ENCODE peak calls at places on chromosomes 11 and 22, in five cellular contexts. A, O, Z, C and V are unnamed samples.

GRCh38 chr11:64369440-64370135 is 10.6 kb downstream of the RPS6KA4 start:
- DNase-seq in O (no peak), A (no peak), Z (no peak), C (no peak), V (no peak)

GRCh38 chr11:35030716-35031213 is 108.2 kb upstream of the CD44 start:
- DNase-seq in C (no peak), A (no peak), O (no peak), Z (peak; percentile 72), V (no peak)

GRCh38 chr22:43537019-43537585 is 125.3 kb downstream of the MPPED1 start:
- DNase-seq in C (peak; percentile 48), Z (no peak), O (no peak), A (no peak), V (no peak)

GRCh38 chr22:43128116-43128515 is 15.1 kb downstream of the MCAT start:
- DNase-seq in C (no peak), A (no peak), O (no peak), Z (no peak), V (no peak)

GRCh38 chr22:44824271-44824670 is 71.9 kb downstream of the ARHGAP8 start:
- DNase-seq in O (no peak), C (no peak), Z (no peak), A (no peak), V (no peak)

GRCh38 chr11:91261513-91261912 is 963.1 kb upstream of the FAT3 start:
- DNase-seq in O (no peak), Z (no peak), C (no peak), A (no peak), V (no peak)

GRCh38 chr11:76835928-76836612 is 24.6 kb upstream of the ACER3 start:
- DNase-seq in Z (no peak), O (no peak), C (no peak), A (no peak), V (no peak)

GRCh38 chr11:64384981-64385952 is 26.3 kb downstream of the RPS6KA4 start:
- DNase-seq in O (no peak), Z (no peak), C (peak; percentile 34), A (no peak), V (no peak)

GRCh38 chr11:46117842-46118241 is 3.4 kb downstream of the PHF21A start:
- DNase-seq in C (no peak), O (no peak), A (no peak), Z (no peak), V (no peak)

GRCh38 chr11:126158054-126158791 is 53.2 kb downstream of the RPUSD4 start:
- DNase-seq in C (no peak), A (no peak), Z (no peak), O (no peak), V (no peak)

GRCh38 chr11:12182650-12183511 is 72.5 kb downstream of the MICAL2 start:
- DNase-seq in A (no peak), C (no peak), Z (peak; percentile 84), O (no peak), V (no peak)

GRCh38 chr11:44046202-44046601 is 1.6 kb upstream of the ACCSL start:
- DNase-seq in A (no peak), Z (no peak), O (no peak), C (no peak), V (no peak)

GRCh38 chr22:23285734-23286133 is 105.4 kb downstream of the BCR start:
- DNase-seq in A (no peak), O (no peak), C (no peak), Z (no peak), V (no peak)

GRCh38 chr22:50102946-50103345 is 13.1 kb downstream of the MOV10L1 start:
- DNase-seq in O (no peak), Z (no peak), A (no peak), C (no peak), V (no peak)

GRCh38 chr11:61768376-61769076 is 16.1 kb downstream of the MYRF start:
- DNase-seq in A (no peak), O (no peak), C (no peak), Z (no peak), V (no peak)

GRCh38 chr22:40387758-40388157 is 17.4 kb downstream of the SGSM3 start:
- DNase-seq in C (no peak), O (no peak), Z (no peak), A (no peak), V (no peak)

GRCh38 chr11:17563248-17563647 is 16.2 kb downstream of the OTOG start:
- DNase-seq in O (no peak), A (no peak), Z (no peak), C (peak; percentile 12), V (no peak)

GRCh38 chr22:36027960-36028645 is 521 bp downstream of the RBFOX2 start:
- DNase-seq in Z (no peak), A (no peak), O (no peak), C (no peak), V (peak; percentile 50)

GRCh38 chr11:118789501-118790356 is 1.2 kb downstream of the DDX6 start:
- DNase-seq in Z (no peak), C (no peak), O (no peak), A (peak; percentile 34), V (peak; percentile 74)

GRCh38 chr11:68889948-68890446 is 13.6 kb downstream of the MRPL21 start:
- DNase-seq in A (no peak), Z (peak; percentile 79), C (peak; percentile 83), O (no peak), V (no peak)

GRCh38 chr11:127376316-127376715 is 375.7 kb upstream of the KIRREL3 start:
- DNase-seq in C (no peak), Z (no peak), A (no peak), O (no peak), V (no peak)

GRCh38 chr11:70128435-70128906 is 50.4 kb downstream of the ANO1 start:
- DNase-seq in Z (no peak), O (no peak), A (no peak), C (no peak), V (no peak)

GRCh38 chr11:61298663-61299244 is 3.6 kb upstream of the VWCE start:
- DNase-seq in O (no peak), C (no peak), A (no peak), Z (no peak), V (no peak)

GRCh38 chr11:36431429-36432092 is 78.5 kb downstream of the TRAF6 start:
- DNase-seq in Z (peak; percentile 83), C (peak; percentile 22), O (no peak), A (no peak), V (peak; percentile 19)

GRCh38 chr11:96342131-96342970 is 644 bp downstream of the MAML2 start:
- DNase-seq in A (no peak), C (no peak), Z (no peak), O (no peak), V (peak; percentile 78)

GRCh38 chr11:4551346-4551979 is 6.5 kb downstream of the OR52M1 start:
- DNase-seq in Z (no peak), C (no peak), O (no peak), A (no peak), V (no peak)

GRCh38 chr11:64760759-64761417 is 1.1 kb upstream of the PYGM start:
- DNase-seq in O (no peak), A (no peak), C (no peak), Z (no peak), V (no peak)

GRCh38 chr22:23279781-23280180 is 99.5 kb downstream of the BCR start:
- DNase-seq in A (no peak), C (no peak), O (no peak), Z (no peak), V (no peak)

GRCh38 chr11:16603890-16604783 is 134.3 kb upstream of the C11orf58 start:
- DNase-seq in O (no peak), C (no peak), A (no peak), Z (peak; percentile 32), V (peak; percentile 31)

GRCh38 chr11:72578991-72579815 is 95.0 kb downstream of the PDE2A start:
- DNase-seq in C (peak; percentile 4), O (no peak), Z (peak; percentile 4), A (no peak), V (no peak)

GRCh38 chr11:3849297-3849874 is 6.1 kb upstream of the STIM1 start:
- DNase-seq in A (no peak), Z (no peak), C (peak; percentile 17), O (no peak), V (peak; percentile 47)

GRCh38 chr22:37860796-37861421 is 11.7 kb downstream of the EIF3L start:
- DNase-seq in C (no peak), A (no peak), O (no peak), Z (no peak), V (no peak)

GRCh38 chr11:114031599-114032320 is 27.8 kb upstream of the ZBTB16 start:
- DNase-seq in Z (no peak), O (no peak), A (no peak), C (no peak), V (no peak)

GRCh38 chr11:126815111-126815510 is 185.5 kb downstream of the KIRREL3 start:
- DNase-seq in Z (no peak), A (no peak), C (no peak), O (no peak), V (no peak)

GRCh38 chr11:76588455-76589325 is 81.9 kb downstream of the LRRC32 start:
- DNase-seq in C (no peak), Z (no peak), O (no peak), A (no peak), V (no peak)

GRCh38 chr22:45425101-45425500 is 11.6 kb downstream of the RIBC2 start:
- DNase-seq in O (no peak), C (no peak), Z (no peak), A (no peak), V (no peak)

GRCh38 chr22:46965552-46966494 is 203.4 kb downstream of the TBC1D22A start:
- DNase-seq in Z (no peak), O (no peak), A (no peak), C (no peak), V (no peak)

GRCh38 chr11:120645639-120646038 is 134.1 kb downstream of the GRIK4 start:
- DNase-seq in O (no peak), A (no peak), Z (no peak), C (no peak), V (no peak)

GRCh38 chr11:68002943-68003845 is 703 bp downstream of the UNC93B1 start:
- DNase-seq in C (no peak), Z (no peak), O (peak; percentile 23), A (no peak), V (no peak)